ENCODE peak calls at places on chromosomes 7 and 10, in five cellular contexts. One of them, this sample, is unnamed. For H4K20me1, the result is how much of the 10 kb centered on the place peaks cover.

GRCh38 chr10:103882285-103883007 is 27.1 kb upstream of the SH3PXD2A start:
- DNase-seq in PC-3: no peak
- DNase-seq in fibroblast of lung: no peak
- DNase-seq in SK-N-SH: peak
- DNase-seq in K562: no peak
- DNase-seq in this sample: no peak

GRCh38 chr10:3848768-3849643 is 64.0 kb upstream of the KLF6 start:
- DNase-seq in K562: no peak
- DNase-seq in PC-3: peak
- DNase-seq in fibroblast of lung: peak
- DNase-seq in SK-N-SH: no peak
- DNase-seq in this sample: peak

GRCh38 chr7:12619461-12620069 is 49.0 kb downstream of the SCIN start:
- DNase-seq in SK-N-SH: no peak
- DNase-seq in PC-3: no peak
- DNase-seq in K562: no peak
- DNase-seq in fibroblast of lung: no peak
- DNase-seq in this sample: no peak

GRCh38 chr10:22624289-22624738 is 90.1 kb downstream of the PIP4K2A start:
- DNase-seq in fibroblast of lung: peak
- DNase-seq in K562: peak
- DNase-seq in PC-3: peak
- DNase-seq in SK-N-SH: no peak
- DNase-seq in this sample: peak

GRCh38 chr10:72088879-72089585 is 681 bp upstream of the SPOCK2 start:
- DNase-seq in PC-3: no peak
- DNase-seq in K562: no peak
- DNase-seq in SK-N-SH: no peak
- DNase-seq in fibroblast of lung: peak
- DNase-seq in this sample: no peak

GRCh38 chr7:84190016-84190705 is 4.4 kb downstream of the SEMA3A start:
- DNase-seq in SK-N-SH: no peak
- DNase-seq in fibroblast of lung: peak
- DNase-seq in K562: no peak
- DNase-seq in PC-3: peak
- DNase-seq in this sample: peak

GRCh38 chr7:142012825-142013506 is 17.3 kb downstream of the MGAM start:
- DNase-seq in K562: no peak
- DNase-seq in SK-N-SH: no peak
- DNase-seq in PC-3: peak
- DNase-seq in fibroblast of lung: no peak
- DNase-seq in this sample: no peak

GRCh38 chr7:155975490-155975889 is 163.2 kb upstream of the SHH start:
- DNase-seq in K562: no peak
- DNase-seq in PC-3: no peak
- DNase-seq in SK-N-SH: no peak
- DNase-seq in fibroblast of lung: no peak
- DNase-seq in this sample: no peak

GRCh38 chr10:12949248-12949647 is 52.3 kb downstream of the CCDC3 start:
- DNase-seq in PC-3: no peak
- DNase-seq in K562: peak
- DNase-seq in fibroblast of lung: no peak
- DNase-seq in SK-N-SH: no peak
- DNase-seq in this sample: no peak

GRCh38 chr7:87875151-87876039 is 765 bp downstream of the SLC25A40 start:
- DNase-seq in fibroblast of lung: peak
- DNase-seq in PC-3: peak
- DNase-seq in K562: peak
- DNase-seq in SK-N-SH: peak
- DNase-seq in this sample: peak

GRCh38 chr7:130733866-130734524 is at the start of gene KLF14:
- DNase-seq in PC-3: no peak
- DNase-seq in fibroblast of lung: no peak
- DNase-seq in K562: peak
- DNase-seq in SK-N-SH: peak
- DNase-seq in this sample: no peak

GRCh38 chr10:58152698-58153263 is 114.9 kb downstream of the IPMK start:
- DNase-seq in SK-N-SH: peak
- DNase-seq in fibroblast of lung: peak
- DNase-seq in PC-3: peak
- DNase-seq in K562: peak
- DNase-seq in this sample: peak

GRCh38 chr7:10156972-10157371 is 816.7 kb upstream of the PHF14 start:
- DNase-seq in PC-3: peak
- DNase-seq in SK-N-SH: no peak
- DNase-seq in fibroblast of lung: no peak
- DNase-seq in K562: no peak
- DNase-seq in this sample: no peak

GRCh38 chr10:89992575-89992974 is 291.2 kb downstream of the KIF20B start:
- DNase-seq in K562: no peak
- DNase-seq in PC-3: no peak
- DNase-seq in SK-N-SH: no peak
- DNase-seq in fibroblast of lung: no peak
- DNase-seq in this sample: no peak

GRCh38 chr7:28470344-28470743 is 58.0 kb downstream of the CREB5 start:
- DNase-seq in SK-N-SH: no peak
- DNase-seq in PC-3: no peak
- DNase-seq in K562: no peak
- DNase-seq in fibroblast of lung: no peak
- DNase-seq in this sample: no peak

GRCh38 chr7:41339913-41340676 is 362.8 kb downstream of the INHBA start:
- DNase-seq in SK-N-SH: no peak
- DNase-seq in K562: no peak
- DNase-seq in fibroblast of lung: no peak
- DNase-seq in PC-3: peak
- DNase-seq in this sample: no peak

GRCh38 chr7:15007507-15007906 is 105.0 kb upstream of the DGKB start:
- DNase-seq in K562: no peak
- DNase-seq in fibroblast of lung: peak
- DNase-seq in SK-N-SH: peak
- DNase-seq in PC-3: peak
- DNase-seq in this sample: no peak

GRCh38 chr7:47379629-47380324 is 202.1 kb downstream of the TNS3 start:
- DNase-seq in fibroblast of lung: peak
- DNase-seq in SK-N-SH: peak
- DNase-seq in K562: no peak
- DNase-seq in PC-3: peak
- DNase-seq in this sample: peak

GRCh38 chr7:91812388-91812787 is 68.1 kb downstream of the MTERF1 start:
- DNase-seq in SK-N-SH: no peak
- DNase-seq in fibroblast of lung: no peak
- DNase-seq in K562: no peak
- DNase-seq in PC-3: no peak
- DNase-seq in this sample: no peak

GRCh38 chr7:123502216-123502615 is 32.2 kb downstream of the IQUB start:
- DNase-seq in K562: no peak
- DNase-seq in SK-N-SH: no peak
- DNase-seq in PC-3: no peak
- DNase-seq in fibroblast of lung: no peak
- DNase-seq in this sample: no peak

GRCh38 chr10:46050956-46051355 is 4.9 kb upstream of the MSMB start:
- DNase-seq in SK-N-SH: no peak
- DNase-seq in PC-3: no peak
- DNase-seq in fibroblast of lung: peak
- DNase-seq in K562: no peak
- DNase-seq in this sample: no peak

DNA sequence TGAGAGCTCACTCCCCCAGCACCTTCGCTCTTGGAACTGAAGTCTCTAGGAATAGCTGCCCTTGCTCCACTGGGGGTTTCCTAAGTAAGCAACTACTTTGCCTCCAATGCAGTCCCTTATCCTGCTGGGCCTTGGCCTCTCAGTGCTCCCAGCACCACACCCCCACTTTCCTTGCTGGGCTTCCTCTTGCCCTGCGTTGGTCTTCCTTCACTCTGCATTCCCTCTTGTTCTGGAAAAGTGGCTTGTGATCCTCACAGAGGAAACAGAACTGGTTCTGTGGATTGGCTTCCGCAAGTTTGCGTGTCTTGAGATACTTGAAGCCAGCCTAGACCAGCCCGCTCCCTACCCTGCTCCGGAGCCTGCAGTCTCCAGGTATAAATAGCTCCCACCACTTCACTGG is 6.4 kb downstream of the NKX2-3 start:
- DNase-seq in K562: no peak
- DNase-seq in fibroblast of lung: no peak
- DNase-seq in PC-3: no peak
- DNase-seq in SK-N-SH: no peak
- DNase-seq in this sample: no peak
- H4K20me1 ChIP-seq in K562: under half
- H4K20me1 ChIP-seq in fibroblast of lung: under half
- H4K20me1 ChIP-seq in PC-3: under half
- H4K20me1 ChIP-seq in SK-N-SH: under half
- H4K20me1 ChIP-seq in this sample: under half

GRCh38 chr10:16788125-16788524 is 29.1 kb downstream of the RSU1 start:
- DNase-seq in PC-3: no peak
- DNase-seq in K562: no peak
- DNase-seq in SK-N-SH: no peak
- DNase-seq in fibroblast of lung: no peak
- DNase-seq in this sample: no peak
- H4K20me1 ChIP-seq in PC-3: under half
- H4K20me1 ChIP-seq in K562: under half
- H4K20me1 ChIP-seq in SK-N-SH: under half
- H4K20me1 ChIP-seq in fibroblast of lung: under half
- H4K20me1 ChIP-seq in this sample: under half

DNA sequence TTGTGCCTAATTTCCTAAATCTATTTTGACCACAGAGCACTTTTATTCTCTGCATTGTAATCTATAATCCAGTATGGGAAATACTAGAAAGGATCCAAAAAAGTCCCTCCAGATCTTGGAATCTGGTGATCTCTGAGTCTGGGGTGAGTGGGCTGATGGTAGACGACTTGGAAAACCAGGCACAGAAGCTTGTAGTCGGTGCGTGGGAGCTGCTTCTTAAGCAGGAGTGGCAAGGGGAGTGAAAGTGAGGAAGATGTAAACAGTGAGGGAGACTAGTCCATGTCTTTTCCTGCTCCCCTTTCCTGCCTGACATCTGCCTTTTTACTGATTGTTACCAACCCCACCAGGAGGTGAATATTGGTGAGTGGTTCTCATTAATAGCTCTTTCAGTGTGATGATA is 6.8 kb downstream of the AUTS2 start:
- DNase-seq in fibroblast of lung: no peak
- DNase-seq in K562: no peak
- DNase-seq in SK-N-SH: no peak
- DNase-seq in PC-3: no peak
- DNase-seq in this sample: no peak
- H4K20me1 ChIP-seq in fibroblast of lung: under half
- H4K20me1 ChIP-seq in K562: under half
- H4K20me1 ChIP-seq in SK-N-SH: half or more
- H4K20me1 ChIP-seq in PC-3: under half
- H4K20me1 ChIP-seq in this sample: under half

GRCh38 chr10:114635101-114635500 is 23.0 kb downstream of the ABLIM1 start:
- DNase-seq in K562: no peak
- DNase-seq in fibroblast of lung: no peak
- DNase-seq in SK-N-SH: no peak
- DNase-seq in PC-3: peak
- DNase-seq in this sample: no peak
- H4K20me1 ChIP-seq in K562: under half
- H4K20me1 ChIP-seq in fibroblast of lung: under half
- H4K20me1 ChIP-seq in SK-N-SH: under half
- H4K20me1 ChIP-seq in PC-3: under half
- H4K20me1 ChIP-seq in this sample: under half

DNA sequence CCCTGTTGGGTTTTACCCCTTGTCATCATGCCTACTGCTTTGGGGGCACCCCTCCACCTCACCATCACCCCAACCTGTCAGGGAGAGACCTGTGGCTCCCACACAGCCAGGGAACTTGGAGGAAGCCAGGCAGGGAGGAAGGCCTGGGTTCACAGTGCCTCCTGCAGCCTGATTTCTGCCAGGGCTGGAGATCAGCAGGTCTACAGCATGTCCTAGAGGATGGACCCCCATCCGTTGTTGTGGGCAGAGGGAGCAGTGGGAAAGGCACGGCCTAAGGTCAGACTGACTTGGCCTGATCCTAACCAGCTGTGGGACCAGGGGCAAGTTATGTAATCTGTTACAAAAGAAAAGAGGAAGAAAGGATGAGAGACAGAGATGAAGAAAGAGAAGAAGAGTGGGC is 28.2 kb downstream of the ZCCHC24 start:
- DNase-seq in K562: no peak
- DNase-seq in SK-N-SH: no peak
- DNase-seq in fibroblast of lung: no peak
- DNase-seq in PC-3: no peak
- DNase-seq in this sample: no peak
- H4K20me1 ChIP-seq in K562: under half
- H4K20me1 ChIP-seq in SK-N-SH: under half
- H4K20me1 ChIP-seq in fibroblast of lung: under half
- H4K20me1 ChIP-seq in PC-3: under half
- H4K20me1 ChIP-seq in this sample: under half

GRCh38 chr7:4245866-4246470 is 436.1 kb upstream of the FOXK1 start:
- DNase-seq in fibroblast of lung: no peak
- DNase-seq in K562: no peak
- DNase-seq in PC-3: peak
- DNase-seq in SK-N-SH: no peak
- DNase-seq in this sample: no peak

GRCh38 chr7:4247106-4247876 is 434.8 kb upstream of the FOXK1 start:
- DNase-seq in fibroblast of lung: no peak
- DNase-seq in K562: no peak
- DNase-seq in SK-N-SH: no peak
- DNase-seq in PC-3: no peak
- DNase-seq in this sample: no peak

GRCh38 chr7:4246536-4246935 is 435.6 kb upstream of the FOXK1 start:
- DNase-seq in K562: no peak
- DNase-seq in SK-N-SH: no peak
- DNase-seq in PC-3: no peak
- DNase-seq in fibroblast of lung: no peak
- DNase-seq in this sample: no peak

GRCh38 chr7:4248295-4248694 is 433.8 kb upstream of the FOXK1 start:
- DNase-seq in fibroblast of lung: no peak
- DNase-seq in K562: no peak
- DNase-seq in SK-N-SH: no peak
- DNase-seq in PC-3: no peak
- DNase-seq in this sample: no peak

GRCh38 chr7:4249241-4249640 is 432.9 kb upstream of the FOXK1 start:
- DNase-seq in K562: no peak
- DNase-seq in PC-3: no peak
- DNase-seq in fibroblast of lung: no peak
- DNase-seq in SK-N-SH: no peak
- DNase-seq in this sample: no peak
- H4K20me1 ChIP-seq in K562: under half
- H4K20me1 ChIP-seq in PC-3: under half
- H4K20me1 ChIP-seq in fibroblast of lung: under half
- H4K20me1 ChIP-seq in SK-N-SH: under half
- H4K20me1 ChIP-seq in this sample: under half